ENCODE peak calls at places on chromosomes 13 and 19, in eight cellular contexts. M, F, L, J, I, H, X and U are unnamed samples.

GRCh38 chr19:3557461-3558248 is at the start of gene MFSD12:
- DNase-seq in M (peak; percentile 95), F (peak; percentile 99), L (peak; percentile 90), J (peak; percentile 97), I (peak; percentile 89), H (peak; percentile 95), X (peak; percentile 74), U (peak; percentile 100)

GRCh38 chr13:94209110-94209509 is 270.4 kb downstream of the DCT start:
- DNase-seq in M (no peak), F (no peak), L (peak; percentile 43), J (no peak), I (no peak), H (no peak), X (no peak), U (no peak)

GRCh38 chr13:106096661-106097092 is 438.8 kb downstream of the EFNB2 start:
- DNase-seq in M (no peak), F (no peak), L (no peak), J (no peak), I (no peak), H (no peak), X (no peak), U (no peak)

GRCh38 chr13:76937416-76937815 is 10.9 kb upstream of the ACOD1 start:
- DNase-seq in M (no peak), F (no peak), L (peak; percentile 97), J (no peak), I (no peak), H (no peak), X (peak; percentile 77), U (no peak)

GRCh38 chr13:65090191-65090590 is 2139.9 kb downstream of the PCDH9 start:
- DNase-seq in M (no peak), F (no peak), L (no peak), J (no peak), I (no peak), H (no peak), X (no peak), U (no peak)

GRCh38 chr13:32092471-32092870 is 60.9 kb downstream of the FRY start:
- DNase-seq in M (no peak), F (no peak), L (no peak), J (no peak), I (no peak), H (no peak), X (no peak), U (no peak)

GRCh38 chr13:24251525-24251924 is 57.9 kb upstream of the C1QTNF9 start:
- DNase-seq in M (no peak), F (peak; percentile 51), L (no peak), J (peak; percentile 20), I (no peak), H (no peak), X (no peak), U (no peak)

GRCh38 chr19:33199441-33200265 is 5.5 kb downstream of the LRP3 start:
- DNase-seq in M (no peak), F (peak; percentile 30), L (no peak), J (no peak), I (no peak), H (no peak), X (no peak), U (no peak)

GRCh38 chr13:40672310-40673060 is 6.0 kb upstream of the FOXO1 start:
- DNase-seq in M (no peak), F (no peak), L (peak; percentile 62), J (no peak), I (no peak), H (no peak), X (no peak), U (no peak)

GRCh38 chr19:27843861-27844260 is 1369.1 kb downstream of the UQCRFS1 start:
- DNase-seq in M (no peak), F (no peak), L (no peak), J (no peak), I (no peak), H (no peak), X (no peak), U (no peak)

GRCh38 chr19:40605201-40605971 is 4.2 kb downstream of the LTBP4 start:
- DNase-seq in M (peak; percentile 78), F (peak; percentile 93), L (peak; percentile 55), J (peak; percentile 89), I (no peak), H (peak; percentile 69), X (no peak), U (peak; percentile 86)
- TF ChIP-seq CTCF in M (no peak), F (no peak), L (no peak), J (peak; percentile 9), I (peak; percentile 8), H (no peak), X (no peak), U (peak; percentile 21)

GRCh38 chr13:110702089-110702488 is 3.8 kb downstream of the CARS2 start:
- DNase-seq in M (no peak), F (no peak), L (no peak), J (no peak), I (no peak), H (no peak), X (no peak), U (no peak)

GRCh38 chr13:110706570-110707378 is 858 bp upstream of the CARS2 start:
- DNase-seq in M (no peak), F (no peak), L (no peak), J (no peak), I (no peak), H (no peak), X (no peak), U (no peak)

GRCh38 chr13:110705356-110705825 is 525 bp downstream of the CARS2 start:
- DNase-seq in M (no peak), F (no peak), L (no peak), J (no peak), I (no peak), H (no peak), X (no peak), U (no peak)

GRCh38 chr13:110702591-110703526 is 3.1 kb downstream of the CARS2 start:
- DNase-seq in M (no peak), F (no peak), L (peak; percentile 14), J (no peak), I (no peak), H (no peak), X (no peak), U (no peak)

DNA sequence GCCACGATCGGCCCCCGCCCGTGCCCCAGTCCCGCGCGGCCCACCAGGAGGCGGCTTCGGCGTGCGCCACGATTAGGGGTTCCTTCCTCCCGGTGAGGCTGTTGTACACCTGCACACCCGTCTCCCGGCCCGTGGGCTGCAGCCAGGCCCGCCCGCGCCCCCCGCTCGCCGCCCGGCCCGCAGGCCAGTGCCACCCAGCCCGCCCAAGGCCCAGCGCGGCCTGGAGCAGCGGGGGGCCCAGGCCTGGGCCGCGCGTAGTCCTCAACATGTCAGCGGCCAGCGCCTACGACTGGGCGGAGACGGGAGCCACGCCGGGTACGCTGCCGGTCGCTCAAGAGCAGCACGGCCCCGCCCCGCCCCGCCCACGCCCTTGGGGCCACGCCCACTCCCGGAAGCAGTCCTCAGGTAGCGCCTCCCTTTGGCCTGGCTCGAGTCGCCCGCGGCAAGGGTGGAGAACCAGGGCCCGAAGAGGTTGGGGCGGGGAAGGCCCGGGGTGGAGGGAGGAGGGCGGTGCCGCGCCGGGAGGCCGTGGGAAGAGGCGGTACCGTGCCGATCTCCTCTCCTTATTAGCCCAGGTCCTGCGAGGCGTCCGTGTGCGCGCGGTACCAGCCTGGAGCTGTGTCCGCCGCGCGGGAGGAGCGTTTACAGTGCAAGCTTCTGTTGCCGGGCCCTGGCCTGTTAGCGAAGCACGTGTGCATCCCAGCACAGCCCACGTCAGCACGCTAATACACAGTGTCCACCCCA is at the start of gene CARS2:
- DNase-seq in M (peak; percentile 94), F (peak; percentile 99), L (peak; percentile 97), J (peak; percentile 100), I (peak; percentile 92), H (peak; percentile 89), X (peak; percentile 74), U (peak; percentile 98)
- TF ChIP-seq CTCF in M (no peak), F (no peak), L (no peak), J (peak; percentile 40), I (peak; percentile 14), H (no peak), X (no peak), U (peak; percentile 18)

GRCh38 chr19:18425515-18426415 is 6.6 kb downstream of the SSBP4 start:
- DNase-seq in M (peak; percentile 75), F (peak; percentile 65), L (peak; percentile 65), J (peak; percentile 36), I (no peak), H (no peak), X (no peak), U (no peak)
- TF ChIP-seq CTCF in M (peak; percentile 9), F (no peak), L (peak; percentile 18), J (no peak), I (no peak), H (no peak), X (peak; percentile 1), U (no peak)

GRCh38 chr13:68048802-68049359 is 818.7 kb upstream of the PCDH9 start:
- DNase-seq in M (no peak), F (no peak), L (no peak), J (no peak), I (no peak), H (no peak), X (no peak), U (no peak)
- TF ChIP-seq CTCF in M (no peak), F (no peak), L (no peak), J (no peak), I (no peak), H (no peak), X (no peak), U (no peak)

GRCh38 chr13:21556051-21556450 is 47.9 kb downstream of the MICU2 start:
- DNase-seq in M (no peak), F (no peak), L (peak; percentile 16), J (no peak), I (no peak), H (no peak), X (no peak), U (no peak)

GRCh38 chr13:21557995-21558394 is 46.0 kb downstream of the MICU2 start:
- DNase-seq in M (no peak), F (no peak), L (peak; percentile 29), J (no peak), I (no peak), H (no peak), X (no peak), U (no peak)
- TF ChIP-seq CTCF in M (no peak), F (no peak), L (peak; percentile 49), J (peak; percentile 47), I (peak; percentile 41), H (no peak), X (peak; percentile 58), U (peak; percentile 27)

GRCh38 chr19:38915329-38916321 is 3.6 kb upstream of the CCER2 start:
- DNase-seq in M (no peak), F (peak; percentile 62), L (no peak), J (no peak), I (no peak), H (no peak), X (no peak), U (no peak)
- TF ChIP-seq CTCF in M (no peak), F (no peak), L (no peak), J (no peak), I (no peak), H (no peak), X (no peak), U (no peak)

GRCh38 chr13:49517461-49517860 is 21.7 kb downstream of the PHF11 start:
- DNase-seq in M (no peak), F (no peak), L (no peak), J (no peak), I (no peak), H (no peak), X (no peak), U (no peak)
- TF ChIP-seq CTCF in M (no peak), F (no peak), L (peak; percentile 35), J (no peak), I (peak; percentile 50), H (no peak), X (peak; percentile 64), U (no peak)